ENCODE peak calls at places on chromosome 20, in four cellular contexts. One of them, this sample, is unnamed.

GRCh38 chr20:54680872-54681297 is 205.5 kb downstream of the DOK5 start:
- DNase-seq in SK-N-SH: peak; percentile 37
- DNase-seq in HepG2: peak; percentile 65
- DNase-seq in GM12878: no peak
- DNase-seq in this sample: peak; percentile 12

GRCh38 chr20:49647509-49647908 is 66.2 kb downstream of the B4GALT5 start:
- DNase-seq in SK-N-SH: no peak
- DNase-seq in HepG2: no peak
- DNase-seq in GM12878: no peak
- DNase-seq in this sample: no peak

GRCh38 chr20:46828471-46828870 is 66.2 kb upstream of the EYA2 start:
- DNase-seq in SK-N-SH: no peak
- DNase-seq in HepG2: no peak
- DNase-seq in GM12878: no peak
- DNase-seq in this sample: no peak

GRCh38 chr20:48015943-48016723 is 230.9 kb upstream of the SULF2 start:
- DNase-seq in HepG2: no peak
- DNase-seq in GM12878: no peak
- DNase-seq in SK-N-SH: no peak
- DNase-seq in this sample: no peak

GRCh38 chr20:8244637-8245036 is 112.6 kb downstream of the PLCB1 start:
- DNase-seq in GM12878: no peak
- DNase-seq in HepG2: peak; percentile 50
- DNase-seq in SK-N-SH: no peak
- DNase-seq in this sample: no peak

GRCh38 chr20:20426472-20426907 is 58.6 kb downstream of the INSM1 start:
- DNase-seq in HepG2: no peak
- DNase-seq in SK-N-SH: no peak
- DNase-seq in GM12878: no peak
- DNase-seq in this sample: no peak

GRCh38 chr20:15138548-15139126 is 801.2 kb upstream of the FLRT3 start:
- DNase-seq in GM12878: no peak
- DNase-seq in SK-N-SH: no peak
- DNase-seq in HepG2: no peak
- DNase-seq in this sample: no peak

GRCh38 chr20:49385471-49385870 is 97.0 kb downstream of the KCNB1 start:
- DNase-seq in SK-N-SH: peak; percentile 47
- DNase-seq in HepG2: peak; percentile 52
- DNase-seq in GM12878: no peak
- DNase-seq in this sample: peak; percentile 33

GRCh38 chr20:39049684-39050554 is 87.8 kb downstream of the DHX35 start:
- DNase-seq in GM12878: peak; percentile 21
- DNase-seq in SK-N-SH: peak; percentile 92
- DNase-seq in HepG2: peak; percentile 75
- DNase-seq in this sample: peak; percentile 80

GRCh38 chr20:33568378-33569289 is 78.7 kb downstream of the CBFA2T2 start:
- DNase-seq in GM12878: no peak
- DNase-seq in HepG2: peak; percentile 30
- DNase-seq in SK-N-SH: peak; percentile 75
- DNase-seq in this sample: no peak

GRCh38 chr20:8421981-8422380 is 289.9 kb downstream of the PLCB1 start:
- DNase-seq in HepG2: no peak
- DNase-seq in SK-N-SH: no peak
- DNase-seq in GM12878: no peak
- DNase-seq in this sample: no peak

GRCh38 chr20:50611128-50611810 is 80.1 kb downstream of the RIPOR3 start:
- DNase-seq in GM12878: no peak
- DNase-seq in HepG2: no peak
- DNase-seq in SK-N-SH: no peak
- DNase-seq in this sample: no peak

GRCh38 chr20:17935186-17935585 is 33.4 kb downstream of the SNX5 start:
- DNase-seq in HepG2: no peak
- DNase-seq in GM12878: no peak
- DNase-seq in SK-N-SH: no peak
- DNase-seq in this sample: no peak

GRCh38 chr20:48384147-48384818 is 443.5 kb downstream of the PREX1 start:
- DNase-seq in HepG2: no peak
- DNase-seq in SK-N-SH: peak; percentile 77
- DNase-seq in GM12878: no peak
- DNase-seq in this sample: peak; percentile 86

GRCh38 chr20:64082821-64083379 is 1.3 kb downstream of the LKAAEAR1 start:
- DNase-seq in HepG2: no peak
- DNase-seq in SK-N-SH: no peak
- DNase-seq in GM12878: no peak
- DNase-seq in this sample: no peak

GRCh38 chr20:64083380-64084208 is 604 bp downstream of the LKAAEAR1 start:
- DNase-seq in GM12878: no peak
- DNase-seq in SK-N-SH: peak; percentile 94
- DNase-seq in HepG2: peak; percentile 67
- DNase-seq in this sample: peak; percentile 90

GRCh38 chr20:64084209-64085152 is at the start of gene LKAAEAR1:
- DNase-seq in SK-N-SH: no peak
- DNase-seq in HepG2: no peak
- DNase-seq in GM12878: no peak
- DNase-seq in this sample: no peak

GRCh38 chr20:64090165-64090564 is 6.0 kb upstream of the LKAAEAR1 start:
- DNase-seq in GM12878: no peak
- DNase-seq in HepG2: no peak
- DNase-seq in SK-N-SH: peak; percentile 83
- DNase-seq in this sample: peak; percentile 71

GRCh38 chr20:64086801-64087200 is 2.6 kb upstream of the LKAAEAR1 start:
- DNase-seq in HepG2: no peak
- DNase-seq in GM12878: no peak
- DNase-seq in SK-N-SH: no peak
- DNase-seq in this sample: no peak
- TF ChIP-seq MXI1 in HepG2: no peak
- TF ChIP-seq MXI1 in GM12878: no peak
- TF ChIP-seq MXI1 in SK-N-SH: no peak
- TF ChIP-seq MXI1 in this sample: no peak

DNA sequence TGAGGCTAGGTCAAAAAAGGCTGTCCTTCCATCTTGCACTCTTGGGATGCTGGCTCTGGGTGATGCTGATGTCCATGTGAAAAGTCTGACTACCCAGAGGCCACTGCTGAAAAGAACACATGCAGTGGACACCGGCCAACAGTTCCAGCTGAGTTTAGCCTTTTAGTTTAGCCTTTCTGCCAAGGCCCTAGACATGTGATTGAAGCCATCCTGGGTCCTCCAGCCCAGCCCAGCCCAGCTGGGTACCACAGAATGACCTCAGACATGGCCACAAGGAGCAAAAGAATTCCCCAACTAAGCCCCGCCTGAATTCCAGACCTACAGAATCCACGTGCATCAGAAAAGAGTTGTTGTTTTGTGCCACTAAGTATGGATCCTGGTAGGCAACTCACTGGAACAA is 17.4 kb downstream of the PIGT start:
- DNase-seq in GM12878: no peak
- DNase-seq in SK-N-SH: no peak
- DNase-seq in HepG2: no peak
- DNase-seq in this sample: no peak
- TF ChIP-seq JUND in GM12878: no peak
- TF ChIP-seq JUND in SK-N-SH: no peak
- TF ChIP-seq JUND in HepG2: no peak
- TF ChIP-seq JUND in this sample: no peak

DNA sequence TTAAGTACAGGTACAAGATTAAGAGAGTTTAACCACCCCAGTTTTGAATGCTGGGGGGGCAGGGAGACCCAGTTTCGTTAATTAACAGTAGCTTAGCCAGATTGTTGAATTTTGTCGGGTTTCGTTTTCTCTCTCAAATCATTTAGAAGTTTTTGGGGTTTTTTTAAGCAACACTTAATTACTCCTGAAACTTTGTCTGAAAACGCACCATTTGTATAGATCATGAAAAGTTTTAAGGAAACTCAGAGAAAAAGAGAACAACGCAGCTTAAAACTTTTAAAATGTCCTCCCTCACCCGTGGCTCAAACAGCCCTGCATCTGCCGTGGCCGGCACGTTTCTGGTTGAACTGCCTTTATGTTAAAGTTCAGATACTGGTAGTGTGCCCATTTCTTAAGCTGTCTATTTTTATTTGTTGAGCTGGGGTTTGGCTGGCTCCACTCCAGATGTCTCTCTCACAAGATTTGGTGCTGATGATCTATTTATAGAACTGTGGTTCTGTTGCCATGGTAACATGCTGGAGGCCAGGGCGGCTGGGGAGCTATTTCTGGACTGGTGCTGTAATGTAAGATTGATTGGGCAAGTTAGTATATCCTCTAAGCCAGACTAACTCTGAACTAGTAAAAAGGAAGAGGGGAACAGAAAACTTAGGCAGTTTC is 55.1 kb downstream of the GNAS start:
- DNase-seq in SK-N-SH: peak; percentile 64
- DNase-seq in HepG2: peak; percentile 50
- DNase-seq in GM12878: peak; percentile 98
- DNase-seq in this sample: peak; percentile 56
- TF ChIP-seq MXI1 in SK-N-SH: no peak
- TF ChIP-seq MXI1 in HepG2: no peak
- TF ChIP-seq MXI1 in GM12878: peak; percentile 73
- TF ChIP-seq MXI1 in this sample: peak; percentile 58

DNA sequence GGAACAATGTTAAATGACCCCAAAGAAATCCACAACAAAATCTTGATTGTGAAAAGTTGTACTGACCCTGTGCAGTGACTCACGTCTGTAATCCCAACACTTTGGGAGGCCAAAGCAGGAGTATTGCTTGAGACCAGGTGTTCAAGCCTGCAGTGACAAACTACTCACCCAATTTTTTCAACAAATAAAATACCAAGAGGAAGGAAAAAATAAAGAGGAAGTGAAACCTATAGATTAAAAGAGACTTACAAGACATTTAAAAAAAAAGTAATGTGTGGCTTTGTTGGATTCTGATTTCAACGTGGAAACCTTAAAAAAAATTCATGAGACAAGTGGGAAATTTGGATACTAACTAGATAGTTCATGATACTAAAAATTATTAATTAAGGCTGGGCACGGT is 31.9 kb downstream of the GINS1 start:
- DNase-seq in HepG2: no peak
- DNase-seq in GM12878: no peak
- DNase-seq in SK-N-SH: no peak
- DNase-seq in this sample: no peak
- TF ChIP-seq JUND in HepG2: no peak
- TF ChIP-seq JUND in GM12878: no peak
- TF ChIP-seq JUND in SK-N-SH: no peak
- TF ChIP-seq JUND in this sample: no peak

GRCh38 chr20:732727-733126 is 35.6 kb downstream of the SLC52A3 start:
- DNase-seq in SK-N-SH: no peak
- DNase-seq in GM12878: no peak
- DNase-seq in HepG2: no peak
- DNase-seq in this sample: no peak

GRCh38 chr20:728022-728944 is 40.0 kb downstream of the SLC52A3 start:
- DNase-seq in GM12878: no peak
- DNase-seq in HepG2: peak; percentile 51
- DNase-seq in SK-N-SH: peak; percentile 95
- DNase-seq in this sample: peak; percentile 88

GRCh38 chr20:733806-734205 is 34.5 kb downstream of the SLC52A3 start:
- DNase-seq in GM12878: no peak
- DNase-seq in HepG2: no peak
- DNase-seq in SK-N-SH: peak; percentile 41
- DNase-seq in this sample: no peak

GRCh38 chr20:730005-730404 is 38.3 kb downstream of the SLC52A3 start:
- DNase-seq in GM12878: no peak
- DNase-seq in HepG2: no peak
- DNase-seq in SK-N-SH: no peak
- DNase-seq in this sample: no peak

GRCh38 chr20:731891-732560 is 36.3 kb downstream of the SLC52A3 start:
- DNase-seq in GM12878: no peak
- DNase-seq in SK-N-SH: no peak
- DNase-seq in HepG2: no peak
- DNase-seq in this sample: no peak
- TF ChIP-seq MXI1 in GM12878: no peak
- TF ChIP-seq MXI1 in SK-N-SH: no peak
- TF ChIP-seq MXI1 in HepG2: no peak
- TF ChIP-seq MXI1 in this sample: no peak

DNA sequence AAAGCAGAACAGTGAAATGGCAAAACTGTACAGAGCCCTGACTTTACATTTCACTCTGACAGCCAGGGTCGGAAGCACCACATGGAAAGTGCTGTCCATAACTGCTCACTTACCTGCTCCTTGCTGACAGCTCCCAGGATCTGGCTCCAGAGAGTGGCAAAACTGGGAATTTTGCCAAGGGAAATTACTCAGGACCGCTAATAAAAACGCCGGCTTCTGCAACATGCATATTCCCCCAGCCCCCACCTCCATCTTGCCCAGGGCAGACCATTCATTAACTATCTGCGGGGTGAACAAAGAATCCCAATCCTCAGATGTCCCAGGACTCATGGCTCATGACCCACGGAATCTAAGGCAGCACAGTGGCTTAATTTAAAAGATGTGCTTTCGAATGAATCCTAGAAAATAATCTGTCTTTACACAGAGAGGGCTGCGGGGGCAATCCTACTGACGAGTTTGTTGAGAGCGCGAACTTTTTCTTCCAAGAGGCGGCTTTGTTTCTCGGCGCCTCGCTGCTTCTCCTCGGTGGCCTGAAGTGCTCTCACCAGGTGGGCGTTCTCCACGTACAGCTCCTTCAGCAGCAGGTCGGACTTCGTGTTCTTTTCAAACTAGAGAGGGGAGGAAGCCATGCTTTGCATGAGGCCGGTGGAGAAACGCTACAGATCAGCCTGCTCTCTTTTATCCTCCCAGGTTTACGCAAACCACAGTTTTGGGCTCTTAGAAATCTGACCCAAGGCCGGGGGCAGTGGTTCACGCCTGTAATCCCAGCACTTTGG is 45.8 kb downstream of the GINS1 start:
- DNase-seq in GM12878: no peak
- DNase-seq in SK-N-SH: peak; percentile 77
- DNase-seq in HepG2: no peak
- DNase-seq in this sample: no peak
- TF ChIP-seq JUND in GM12878: no peak
- TF ChIP-seq JUND in SK-N-SH: no peak
- TF ChIP-seq JUND in HepG2: no peak
- TF ChIP-seq JUND in this sample: no peak